ENCODE peak calls at places on chromosomes 11 and 22, in seven cellular contexts. One of them, this sample, is unnamed.
A peak's percentile ranks its signal among the peaks of the same experiment; 100 is the strongest.

GRCh38 chr11:82539669-82540068 is 194.0 kb downstream of the FAM181B start:
- DNase-seq in GM23248: no peak
- DNase-seq in HCT116: no peak
- DNase-seq in neural progenitor cell: no peak
- DNase-seq in GM23338: no peak
- DNase-seq in PC-3: no peak
- DNase-seq in SK-N-SH: no peak
- DNase-seq in this sample: no peak

GRCh38 chr11:43282607-43283440 is 29.0 kb upstream of the API5 start:
- DNase-seq in GM23248: peak; percentile 52
- DNase-seq in HCT116: peak; percentile 22
- DNase-seq in neural progenitor cell: peak; percentile 72
- DNase-seq in GM23338: peak; percentile 68
- DNase-seq in PC-3: peak; percentile 53
- DNase-seq in SK-N-SH: peak; percentile 56
- DNase-seq in this sample: peak; percentile 53

GRCh38 chr11:62245271-62245753 is 3.3 kb downstream of the SCGB1D2 start:
- DNase-seq in GM23248: peak; percentile 37
- DNase-seq in HCT116: no peak
- DNase-seq in neural progenitor cell: peak; percentile 72
- DNase-seq in GM23338: peak; percentile 75
- DNase-seq in PC-3: peak; percentile 63
- DNase-seq in SK-N-SH: peak; percentile 20
- DNase-seq in this sample: peak; percentile 24

GRCh38 chr11:9943346-9944110 is 279.7 kb downstream of the SWAP70 start:
- DNase-seq in GM23248: peak; percentile 97
- DNase-seq in HCT116: no peak
- DNase-seq in neural progenitor cell: no peak
- DNase-seq in GM23338: no peak
- DNase-seq in PC-3: no peak
- DNase-seq in SK-N-SH: no peak
- DNase-seq in this sample: no peak

GRCh38 chr22:24514241-24515024 is 19.3 kb downstream of the UPB1 start:
- DNase-seq in GM23248: no peak
- DNase-seq in HCT116: no peak
- DNase-seq in neural progenitor cell: no peak
- DNase-seq in GM23338: no peak
- DNase-seq in PC-3: no peak
- DNase-seq in SK-N-SH: no peak
- DNase-seq in this sample: no peak

GRCh38 chr11:65016705-65017104 is 2.7 kb downstream of the ARL2 start:
- DNase-seq in GM23248: no peak
- DNase-seq in HCT116: no peak
- DNase-seq in neural progenitor cell: no peak
- DNase-seq in GM23338: peak; percentile 40
- DNase-seq in PC-3: no peak
- DNase-seq in SK-N-SH: no peak
- DNase-seq in this sample: peak; percentile 29

GRCh38 chr11:13118691-13119090 is 109.6 kb downstream of the RASSF10 start:
- DNase-seq in GM23248: no peak
- DNase-seq in HCT116: no peak
- DNase-seq in neural progenitor cell: no peak
- DNase-seq in GM23338: no peak
- DNase-seq in PC-3: peak; percentile 28
- DNase-seq in SK-N-SH: no peak
- DNase-seq in this sample: no peak

GRCh38 chr11:72684236-72684912 is 10.2 kb upstream of the PDE2A start:
- DNase-seq in GM23248: peak; percentile 89
- DNase-seq in HCT116: peak; percentile 44
- DNase-seq in neural progenitor cell: peak; percentile 52
- DNase-seq in GM23338: peak; percentile 73
- DNase-seq in PC-3: peak; percentile 82
- DNase-seq in SK-N-SH: peak; percentile 76
- DNase-seq in this sample: peak; percentile 71

GRCh38 chr11:125373426-125374391 is 122.4 kb downstream of the FEZ1 start:
- DNase-seq in GM23248: no peak
- DNase-seq in HCT116: no peak
- DNase-seq in neural progenitor cell: no peak
- DNase-seq in GM23338: no peak
- DNase-seq in PC-3: no peak
- DNase-seq in SK-N-SH: no peak
- DNase-seq in this sample: no peak

GRCh38 chr22:31104869-31105268 is 2.5 kb downstream of the SELENOM start:
- DNase-seq in GM23248: peak; percentile 12
- DNase-seq in HCT116: no peak
- DNase-seq in neural progenitor cell: peak; percentile 90
- DNase-seq in GM23338: peak; percentile 93
- DNase-seq in PC-3: no peak
- DNase-seq in SK-N-SH: no peak
- DNase-seq in this sample: no peak
- H3K4me1 ChIP-seq in GM23248: peaks cover 39% of the 10 kb centered on the region
- H3K4me1 ChIP-seq in HCT116: peaks cover 14% of the 10 kb centered on the region
- H3K4me1 ChIP-seq in neural progenitor cell: no peaks in the 10 kb centered on the region
- H3K4me1 ChIP-seq in GM23338: peaks cover 25% of the 10 kb centered on the region
- H3K4me1 ChIP-seq in PC-3: peaks cover 4% of the 10 kb centered on the region
- H3K4me1 ChIP-seq in SK-N-SH: peaks cover 13% of the 10 kb centered on the region
- H3K4me1 ChIP-seq in this sample: peaks cover 5% of the 10 kb centered on the region

GRCh38 chr22:20760084-20760483 is 13.8 kb upstream of the SERPIND1 start:
- DNase-seq in GM23248: no peak
- DNase-seq in HCT116: no peak
- DNase-seq in neural progenitor cell: no peak
- DNase-seq in GM23338: no peak
- DNase-seq in PC-3: no peak
- DNase-seq in SK-N-SH: no peak
- DNase-seq in this sample: no peak
- TF ChIP-seq EZH2phosphoT487 in GM23248: no peak
- TF ChIP-seq EZH2phosphoT487 in HCT116: no peak
- TF ChIP-seq EZH2phosphoT487 in neural progenitor cell: no peak
- TF ChIP-seq EZH2phosphoT487 in GM23338: no peak
- TF ChIP-seq EZH2phosphoT487 in PC-3: no peak
- TF ChIP-seq EZH2phosphoT487 in SK-N-SH: no peak
- TF ChIP-seq EZH2phosphoT487 in this sample: no peak

DNA sequence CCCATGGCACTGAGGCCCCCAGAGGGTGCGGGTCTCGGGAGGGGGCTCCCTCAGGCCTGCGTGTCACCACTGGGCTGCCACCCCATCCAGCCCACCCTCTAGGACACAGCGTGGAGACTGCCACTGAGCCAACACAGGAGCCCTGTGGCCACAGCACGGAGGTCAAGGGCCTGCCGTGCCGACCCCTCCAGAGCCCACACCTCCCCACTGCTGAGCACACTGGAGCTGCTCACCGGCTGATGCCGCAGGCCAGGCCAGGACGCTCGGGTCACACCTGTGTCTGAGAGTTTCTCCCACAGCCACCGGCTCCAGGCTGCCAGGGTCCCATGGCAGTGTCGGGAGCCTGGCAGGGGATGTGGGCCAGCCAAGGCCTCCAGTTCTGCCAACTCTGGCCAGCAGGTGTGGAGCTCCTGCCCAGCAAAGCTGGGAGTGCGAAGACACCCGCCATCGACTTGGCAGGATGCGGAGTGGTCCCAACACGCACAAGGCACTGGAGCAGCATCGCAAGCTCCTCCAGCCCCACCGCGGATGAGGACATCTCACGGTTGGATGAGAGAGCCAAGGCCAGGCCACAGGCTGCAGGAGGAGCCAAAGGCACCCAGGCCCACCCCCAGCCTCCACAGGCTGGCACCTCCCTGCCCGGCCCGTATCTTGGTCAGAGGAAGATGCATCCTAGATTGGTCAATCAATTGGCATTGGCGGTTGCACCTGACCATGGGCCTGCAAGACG is 187.1 kb downstream of the BRD1 start:
- DNase-seq in GM23248: no peak
- DNase-seq in HCT116: no peak
- DNase-seq in neural progenitor cell: no peak
- DNase-seq in GM23338: no peak
- DNase-seq in PC-3: no peak
- DNase-seq in SK-N-SH: no peak
- DNase-seq in this sample: no peak
- H3K4me1 ChIP-seq in GM23248: no peaks in the 10 kb centered on the region
- H3K4me1 ChIP-seq in HCT116: no peaks in the 10 kb centered on the region
- H3K4me1 ChIP-seq in neural progenitor cell: peaks cover 4% of the 10 kb centered on the region
- H3K4me1 ChIP-seq in GM23338: no peaks in the 10 kb centered on the region
- H3K4me1 ChIP-seq in PC-3: no peaks in the 10 kb centered on the region
- H3K4me1 ChIP-seq in SK-N-SH: no peaks in the 10 kb centered on the region
- H3K4me1 ChIP-seq in this sample: no peaks in the 10 kb centered on the region

GRCh38 chr11:22733433-22733832 is 67.0 kb downstream of the GAS2 start:
- DNase-seq in GM23248: no peak
- DNase-seq in HCT116: no peak
- DNase-seq in neural progenitor cell: no peak
- DNase-seq in GM23338: no peak
- DNase-seq in PC-3: no peak
- DNase-seq in SK-N-SH: no peak
- DNase-seq in this sample: no peak

GRCh38 chr11:22732588-22732987 is 66.2 kb downstream of the GAS2 start:
- DNase-seq in GM23248: no peak
- DNase-seq in HCT116: no peak
- DNase-seq in neural progenitor cell: no peak
- DNase-seq in GM23338: no peak
- DNase-seq in PC-3: no peak
- DNase-seq in SK-N-SH: no peak
- DNase-seq in this sample: no peak

GRCh38 chr11:22733849-22734248 is 67.4 kb downstream of the GAS2 start:
- DNase-seq in GM23248: no peak
- DNase-seq in HCT116: no peak
- DNase-seq in neural progenitor cell: no peak
- DNase-seq in GM23338: no peak
- DNase-seq in PC-3: no peak
- DNase-seq in SK-N-SH: no peak
- DNase-seq in this sample: no peak

GRCh38 chr11:22728600-22729394 is 62.4 kb downstream of the GAS2 start:
- DNase-seq in GM23248: no peak
- DNase-seq in HCT116: no peak
- DNase-seq in neural progenitor cell: no peak
- DNase-seq in GM23338: no peak
- DNase-seq in PC-3: no peak
- DNase-seq in SK-N-SH: no peak
- DNase-seq in this sample: no peak

DNA sequence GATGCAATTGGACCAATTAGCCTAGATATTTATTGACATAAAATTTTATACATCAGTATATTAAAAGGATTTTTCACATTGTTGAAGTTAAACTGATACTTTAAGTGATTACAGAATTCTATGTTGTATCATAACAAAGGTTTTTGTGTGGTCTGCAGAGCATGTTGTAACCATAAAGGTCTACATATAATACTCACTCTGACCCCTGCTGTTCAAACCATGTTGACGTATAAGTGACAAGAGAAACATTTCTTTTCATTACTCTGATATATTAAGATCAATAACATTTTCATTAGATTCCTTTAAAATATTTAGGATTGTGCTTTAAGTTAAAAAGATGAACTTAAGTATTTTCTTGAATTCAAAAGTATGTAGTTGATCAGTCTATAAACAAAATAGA is 63.9 kb downstream of the GAS2 start:
- DNase-seq in GM23248: peak; percentile 7
- DNase-seq in HCT116: no peak
- DNase-seq in neural progenitor cell: peak; percentile 11
- DNase-seq in GM23338: no peak
- DNase-seq in PC-3: peak; percentile 30
- DNase-seq in SK-N-SH: peak; percentile 3
- DNase-seq in this sample: peak; percentile 2
- TF ChIP-seq EZH2phosphoT487 in GM23248: no peak
- TF ChIP-seq EZH2phosphoT487 in HCT116: no peak
- TF ChIP-seq EZH2phosphoT487 in neural progenitor cell: no peak
- TF ChIP-seq EZH2phosphoT487 in GM23338: no peak
- TF ChIP-seq EZH2phosphoT487 in PC-3: no peak
- TF ChIP-seq EZH2phosphoT487 in SK-N-SH: no peak
- TF ChIP-seq EZH2phosphoT487 in this sample: no peak

GRCh38 chr11:130872961-130873360 is 43.3 kb downstream of the SNX19 start:
- DNase-seq in GM23248: peak; percentile 95
- DNase-seq in HCT116: no peak
- DNase-seq in neural progenitor cell: no peak
- DNase-seq in GM23338: no peak
- DNase-seq in PC-3: peak; percentile 96
- DNase-seq in SK-N-SH: no peak
- DNase-seq in this sample: no peak
- H3K4me1 ChIP-seq in GM23248: peaks cover 40% of the 10 kb centered on the region
- H3K4me1 ChIP-seq in HCT116: no peaks in the 10 kb centered on the region
- H3K4me1 ChIP-seq in neural progenitor cell: peaks cover 12% of the 10 kb centered on the region
- H3K4me1 ChIP-seq in GM23338: no peaks in the 10 kb centered on the region
- H3K4me1 ChIP-seq in PC-3: peaks cover 30% of the 10 kb centered on the region
- H3K4me1 ChIP-seq in SK-N-SH: no peaks in the 10 kb centered on the region
- H3K4me1 ChIP-seq in this sample: no peaks in the 10 kb centered on the region

DNA sequence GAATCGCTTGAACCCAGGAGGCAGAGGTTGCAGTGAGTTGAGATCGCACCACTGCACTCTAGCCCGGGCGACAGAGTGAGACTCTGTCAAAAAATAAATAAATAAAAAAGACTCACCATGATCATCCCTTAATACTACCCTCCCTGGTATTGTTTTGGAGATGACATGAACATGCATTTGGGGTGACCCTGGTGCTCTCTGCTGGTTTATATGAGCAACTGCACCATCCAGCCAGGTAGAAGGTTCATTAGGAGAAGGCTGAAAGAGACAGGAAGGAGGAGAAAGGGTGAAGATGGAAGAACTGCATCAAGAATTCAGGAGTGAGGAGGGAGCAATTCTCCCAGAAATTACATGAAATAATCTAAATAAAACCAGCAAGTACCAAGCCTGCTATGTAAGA is 37.8 kb downstream of the SLC5A1 start:
- DNase-seq in GM23248: peak; percentile 71
- DNase-seq in HCT116: peak; percentile 59
- DNase-seq in neural progenitor cell: peak; percentile 56
- DNase-seq in GM23338: peak; percentile 84
- DNase-seq in PC-3: peak; percentile 60
- DNase-seq in SK-N-SH: peak; percentile 73
- DNase-seq in this sample: peak; percentile 49
- TF ChIP-seq EZH2phosphoT487 in GM23248: no peak
- TF ChIP-seq EZH2phosphoT487 in HCT116: no peak
- TF ChIP-seq EZH2phosphoT487 in neural progenitor cell: no peak
- TF ChIP-seq EZH2phosphoT487 in GM23338: no peak
- TF ChIP-seq EZH2phosphoT487 in PC-3: no peak
- TF ChIP-seq EZH2phosphoT487 in SK-N-SH: no peak
- TF ChIP-seq EZH2phosphoT487 in this sample: no peak

GRCh38 chr22:36227806-36228205 is 11.5 kb downstream of the APOL2 start:
- DNase-seq in GM23248: no peak
- DNase-seq in HCT116: no peak
- DNase-seq in neural progenitor cell: no peak
- DNase-seq in GM23338: no peak
- DNase-seq in PC-3: no peak
- DNase-seq in SK-N-SH: no peak
- DNase-seq in this sample: no peak
- H3K4me1 ChIP-seq in GM23248: no peaks in the 10 kb centered on the region
- H3K4me1 ChIP-seq in HCT116: no peaks in the 10 kb centered on the region
- H3K4me1 ChIP-seq in neural progenitor cell: no peaks in the 10 kb centered on the region
- H3K4me1 ChIP-seq in GM23338: no peaks in the 10 kb centered on the region
- H3K4me1 ChIP-seq in PC-3: no peaks in the 10 kb centered on the region
- H3K4me1 ChIP-seq in SK-N-SH: no peaks in the 10 kb centered on the region
- H3K4me1 ChIP-seq in this sample: no peaks in the 10 kb centered on the region

This sample was measured in OCI-LY7.